ENCODE peak calls at places on chromosomes 2 and 18, in six cellular contexts. R is LoVo, L is amniotic stem cell, F is fibroblast of lung, V is NAMALWA, M is KBM-7. Y is an unnamed sample.

GRCh38 chr2:20652673-20653575 is 2.0 kb upstream of the HS1BP3 start:
- DNase-seq in V (no peak), R (no peak), F (no peak), L (no peak), M (no peak), Y (no peak)

GRCh38 chr2:124347209-124347608 is 322.1 kb downstream of the CNTNAP5 start:
- DNase-seq in M (no peak), V (no peak), F (no peak), R (no peak), L (no peak), Y (no peak)

GRCh38 chr2:45382744-45383143 is 228.3 kb downstream of the SRBD1 start:
- DNase-seq in M (no peak), V (no peak), F (peak; percentile 43), R (no peak), L (no peak), Y (no peak)

GRCh38 chr2:46803551-46803885 is 112.1 kb downstream of the MCFD2 start:
- DNase-seq in M (no peak), L (no peak), R (no peak), V (no peak), F (no peak), Y (no peak)

GRCh38 chr2:120898496-120898895 is 162.8 kb downstream of the GLI2 start:
- DNase-seq in V (no peak), L (no peak), M (no peak), R (no peak), F (no peak), Y (no peak)

GRCh38 chr2:191758420-191759199 is 80.7 kb downstream of the NABP1 start:
- DNase-seq in M (peak; percentile 87), R (peak; percentile 74), F (peak; percentile 57), V (peak; percentile 85), L (no peak), Y (peak; percentile 59)

GRCh38 chr2:233183869-233184418 is 67.5 kb upstream of the ATG16L1 start:
- DNase-seq in M (no peak), F (no peak), V (no peak), L (no peak), R (no peak), Y (no peak)

GRCh38 chr18:62399781-62400308 is 74.7 kb downstream of the TNFRSF11A start:
- DNase-seq in V (peak; percentile 16), L (no peak), M (peak; percentile 21), R (peak; percentile 53), F (no peak), Y (no peak)

GRCh38 chr18:70044626-70045025 is 97.0 kb upstream of the CD226 start:
- DNase-seq in L (peak; percentile 73), M (no peak), V (no peak), F (peak; percentile 99), R (no peak), Y (no peak)

Y was measured in activated naive CD4-positive, alpha-beta T cell treated with Interleukin-2 at 50 U/mL for 16 hours.